ENCODE peak calls at places on chromosome 12, in seven cellular contexts. T is heart right ventricle, M is uterus, O is WERI-Rb-1, J is mesendoderm, C is psoas muscle, G is K562. W is an unnamed sample. For H3K36me3, the result is how much of the 10 kb centered on the place peaks cover.

GRCh38 chr12:19036673-19037357 is 92.7 kb upstream of the PLEKHA5 start:
- DNase-seq in T (no peak), M (no peak), O (no peak), J (no peak), C (no peak), G (no peak), W (no peak)

GRCh38 chr12:30792648-30793499 is 38.1 kb upstream of the CAPRIN2 start:
- DNase-seq in T (no peak), M (no peak), O (no peak), J (peak), C (no peak), G (no peak), W (no peak)

GRCh38 chr12:101616027-101616494 is 21.3 kb downstream of the MYBPC1 start:
- DNase-seq in T (no peak), M (no peak), O (no peak), J (no peak), C (no peak), G (no peak), W (no peak)

GRCh38 chr12:32761716-32762115 is 6.0 kb upstream of the YARS2 start:
- DNase-seq in T (no peak), M (no peak), O (no peak), J (no peak), C (no peak), G (no peak), W (no peak)

GRCh38 chr12:49518914-49519573 is 19.8 kb upstream of the KCNH3 start:
- DNase-seq in T (no peak), M (no peak), O (no peak), J (no peak), C (no peak), G (no peak), W (no peak)

GRCh38 chr12:16939871-16940306 is 333.9 kb upstream of the LMO3 start:
- DNase-seq in T (no peak), M (no peak), O (peak), J (peak), C (no peak), G (peak), W (no peak)

GRCh38 chr12:46549527-46550265 is 177.1 kb upstream of the SLC38A2 start:
- DNase-seq in T (no peak), M (no peak), O (no peak), J (no peak), C (no peak), G (peak), W (no peak)

GRCh38 chr12:15928870-15929571 is 17.9 kb downstream of the DERA start:
- DNase-seq in T (peak), M (no peak), O (no peak), J (no peak), C (no peak), G (no peak), W (no peak)

GRCh38 chr12:82019533-82019932 is 260.4 kb upstream of the PPFIA2 start:
- DNase-seq in T (no peak), M (no peak), O (no peak), J (peak), C (no peak), G (no peak), W (no peak)

GRCh38 chr12:27821259-27821973 is 41.4 kb upstream of the MANSC4 start:
- DNase-seq in T (no peak), M (peak), O (peak), J (peak), C (no peak), G (peak), W (no peak)

GRCh38 chr12:92290016-92290685 is 144.5 kb upstream of the BTG1 start:
- DNase-seq in T (no peak), M (no peak), O (no peak), J (no peak), C (no peak), G (no peak), W (no peak)

GRCh38 chr12:19165446-19165845 is 35.9 kb downstream of the PLEKHA5 start:
- DNase-seq in T (no peak), M (no peak), O (no peak), J (no peak), C (no peak), G (no peak), W (no peak)

GRCh38 chr12:84091642-84092041 is 821.0 kb downstream of the SLC6A15 start:
- DNase-seq in T (no peak), M (no peak), O (no peak), J (no peak), C (no peak), G (no peak), W (no peak)

GRCh38 chr12:66901136-66901932 is 222.5 kb upstream of the GRIP1 start:
- DNase-seq in T (no peak), M (no peak), O (no peak), J (no peak), C (no peak), G (no peak), W (no peak)

GRCh38 chr12:24039113-24039525 is 89.6 kb upstream of the SOX5 start:
- DNase-seq in T (no peak), M (no peak), O (no peak), J (no peak), C (no peak), G (no peak), W (no peak)

GRCh38 chr12:32765906-32766305 is 10.2 kb upstream of the YARS2 start:
- DNase-seq in T (no peak), M (no peak), O (no peak), J (no peak), C (no peak), G (no peak), W (no peak)

GRCh38 chr12:3614806-3615466 is 123.9 kb downstream of the PRMT8 start:
- DNase-seq in T (no peak), M (no peak), O (peak), J (peak), C (no peak), G (no peak), W (no peak)
- H3K36me3 ChIP-seq in T (under half), M (under half), O (under half), J (under half), C (under half), G (under half), W (under half)

DNA sequence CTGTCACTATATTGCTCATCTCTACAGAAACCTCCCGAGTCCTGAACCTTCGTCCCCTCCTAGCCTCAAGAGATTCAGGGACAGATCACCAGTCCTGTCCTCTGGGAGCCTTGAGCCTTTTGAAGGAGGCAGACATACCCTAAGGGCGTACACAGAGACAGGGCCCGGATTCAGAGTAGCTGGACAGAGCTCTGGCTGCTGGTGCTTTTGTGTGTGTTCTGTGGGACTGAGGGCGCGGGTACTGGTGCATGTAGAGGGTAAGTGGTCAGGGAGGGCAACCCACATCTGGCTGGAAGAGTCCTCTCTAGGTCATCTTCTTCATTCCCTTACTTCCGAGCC is 16.6 kb downstream of the PPP1R1A start:
- DNase-seq in T (no peak), M (no peak), O (no peak), J (no peak), C (no peak), G (no peak), W (no peak)
- H3K36me3 ChIP-seq in T (under half), M (under half), O (under half), J (under half), C (under half), G (under half), W (under half)

DNA sequence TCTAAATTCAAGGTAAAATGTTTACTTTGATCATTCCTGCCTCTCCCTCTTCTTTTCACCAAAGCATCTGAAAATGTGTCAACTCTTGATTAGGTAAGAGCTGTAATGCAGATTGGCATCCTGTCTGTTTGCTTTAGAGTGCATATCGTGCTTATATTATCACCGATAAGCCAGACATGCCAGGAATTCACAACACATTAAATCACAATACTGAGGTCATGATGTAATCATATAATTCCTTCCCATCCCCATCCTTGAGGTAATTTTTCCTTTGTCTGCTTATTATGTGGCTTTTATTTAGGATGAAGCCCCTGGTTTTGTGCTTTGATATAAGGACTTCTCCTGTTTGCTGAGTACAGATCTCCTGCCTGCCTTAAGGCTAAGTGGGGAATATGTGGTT is 10.2 kb downstream of the DDX47 start:
- DNase-seq in T (no peak), M (no peak), O (no peak), J (peak), C (no peak), G (no peak), W (no peak)
- H3K36me3 ChIP-seq in T (under half), M (under half), O (half or more), J (under half), C (under half), G (half or more), W (half or more)

GRCh38 chr12:295132-295531 is 32.5 kb upstream of the SLC6A13 start:
- DNase-seq in T (no peak), M (no peak), O (no peak), J (no peak), C (no peak), G (no peak), W (no peak)

GRCh38 chr12:291153-291723 is 28.6 kb upstream of the SLC6A13 start:
- DNase-seq in T (no peak), M (no peak), O (no peak), J (peak), C (no peak), G (no peak), W (no peak)

GRCh38 chr12:288687-289086 is 26.1 kb upstream of the SLC6A13 start:
- DNase-seq in T (no peak), M (no peak), O (no peak), J (no peak), C (peak), G (no peak), W (no peak)

GRCh38 chr12:292186-292585 is 29.6 kb upstream of the SLC6A13 start:
- DNase-seq in T (no peak), M (no peak), O (no peak), J (no peak), C (no peak), G (no peak), W (no peak)

DNA sequence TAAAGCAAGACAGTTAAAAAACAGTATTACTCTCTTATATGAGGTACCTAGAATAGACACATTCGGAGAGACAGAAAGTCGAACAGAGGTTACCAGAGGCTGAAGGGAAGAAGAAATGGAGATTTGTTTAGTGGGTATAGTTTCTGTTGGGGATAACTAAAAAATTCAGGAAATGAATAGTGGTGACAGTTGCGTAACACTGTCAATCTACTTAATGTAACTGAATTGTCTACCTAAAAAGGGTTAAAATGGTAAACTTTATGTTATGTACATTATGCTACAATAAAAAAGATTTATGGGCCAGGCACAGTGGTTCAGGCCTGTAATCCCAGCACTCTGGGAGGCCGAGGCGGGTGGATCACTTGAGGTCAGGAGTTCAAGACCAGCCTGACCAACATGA is 30.6 kb upstream of the SLC6A13 start:
- DNase-seq in T (no peak), M (no peak), O (no peak), J (no peak), C (no peak), G (no peak), W (no peak)
- H3K36me3 ChIP-seq in T (under half), M (under half), O (half or more), J (under half), C (under half), G (under half), W (half or more)

DNA sequence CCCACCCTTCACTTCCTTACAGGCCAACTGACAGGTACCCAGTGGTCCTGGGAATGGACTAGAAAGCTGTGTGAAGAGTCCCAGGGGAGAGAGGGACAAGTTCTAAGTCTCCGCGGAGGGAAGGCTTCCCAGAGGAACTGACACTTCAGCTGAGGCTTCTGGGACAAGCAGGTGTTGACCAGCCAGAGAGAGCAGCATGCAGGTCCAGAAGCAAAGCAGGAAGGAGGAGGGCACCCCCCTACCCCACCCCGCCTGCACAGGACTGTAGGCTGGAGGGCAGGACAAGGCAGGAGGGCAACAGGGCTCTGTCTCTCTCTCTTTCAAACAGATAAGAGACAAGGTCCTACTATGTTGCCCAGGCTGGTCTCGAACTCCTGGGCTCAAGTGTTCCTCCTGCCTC is 58.2 kb upstream of the CORO1C start:
- DNase-seq in T (no peak), M (no peak), O (no peak), J (no peak), C (no peak), G (no peak), W (no peak)
- H3K36me3 ChIP-seq in T (under half), M (under half), O (half or more), J (under half), C (under half), G (under half), W (under half)

GRCh38 chr12:120562906-120563305 is 18.3 kb downstream of the POP5 start:
- DNase-seq in T (peak), M (no peak), O (no peak), J (no peak), C (no peak), G (no peak), W (no peak)
- H3K36me3 ChIP-seq in T (under half), M (under half), O (half or more), J (under half), C (under half), G (half or more), W (half or more)

GRCh38 chr12:125346361-125346760 is 281.1 kb downstream of the AACS start:
- DNase-seq in T (no peak), M (no peak), O (no peak), J (peak), C (no peak), G (no peak), W (no peak)
- H3K36me3 ChIP-seq in T (under half), M (under half), O (under half), J (under half), C (under half), G (under half), W (under half)

GRCh38 chr12:76399040-76399439 is 50.8 kb upstream of the BBS10 start:
- DNase-seq in T (no peak), M (no peak), O (no peak), J (no peak), C (no peak), G (no peak), W (no peak)

GRCh38 chr12:76398106-76398505 is 49.9 kb upstream of the BBS10 start:
- DNase-seq in T (no peak), M (no peak), O (no peak), J (no peak), C (no peak), G (no peak), W (no peak)

GRCh38 chr12:76402259-76402658 is 54.0 kb upstream of the BBS10 start:
- DNase-seq in T (no peak), M (no peak), O (no peak), J (no peak), C (no peak), G (peak), W (no peak)

GRCh38 chr12:76400136-76400535 is 51.9 kb upstream of the BBS10 start:
- DNase-seq in T (no peak), M (no peak), O (no peak), J (no peak), C (no peak), G (no peak), W (no peak)
- H3K36me3 ChIP-seq in T (under half), M (under half), O (half or more), J (under half), C (under half), G (under half), W (under half)